ENCODE peak calls at places on chromosomes 4 and X, in seven cellular contexts. P is ovary, X is bronchial epithelial cell, Q is GM06990, Y is astrocyte of the spinal cord, S is neural progenitor cell, N is colonic mucosa. A is an unnamed sample.

GRCh38 chr4:177740563-177740962 is 298.3 kb upstream of the AGA start:
- DNase-seq in P (no peak), X (peak), Q (no peak), Y (no peak), S (no peak), N (no peak), A (no peak)

GRCh38 chr4:139208404-139208945 is 31.5 kb upstream of the ELF2 start:
- DNase-seq in P (no peak), X (no peak), Q (peak), Y (peak), S (no peak), N (no peak), A (peak)

GRCh38 chr4:88535090-88535755 is 11.6 kb upstream of the PYURF start:
- DNase-seq in P (no peak), X (peak), Q (no peak), Y (no peak), S (no peak), N (no peak), A (no peak)

GRCh38 chr4:183250831-183251230 is 69.2 kb downstream of the CLDN22 start:
- DNase-seq in P (no peak), X (no peak), Q (no peak), Y (no peak), S (no peak), N (no peak), A (no peak)

GRCh38 chrX:110755061-110755460 is 40.6 kb downstream of the CHRDL1 start:
- DNase-seq in P (no peak), X (no peak), Q (no peak), Y (peak), S (no peak), N (no peak), A (no peak)

GRCh38 chr4:26762650-26763049 is 98.0 kb upstream of the STIM2 start:
- DNase-seq in P (no peak), X (peak), Q (no peak), Y (no peak), S (no peak), N (peak), A (no peak)

GRCh38 chr4:16641971-16642370 is 256.5 kb downstream of the LDB2 start:
- DNase-seq in P (no peak), X (no peak), Q (no peak), Y (no peak), S (no peak), N (no peak), A (no peak)

GRCh38 chrX:43559643-43560042 is 96.5 kb upstream of the MAOA start:
- DNase-seq in P (peak), X (peak), Q (no peak), Y (peak), S (peak), N (peak), A (no peak)

DNA sequence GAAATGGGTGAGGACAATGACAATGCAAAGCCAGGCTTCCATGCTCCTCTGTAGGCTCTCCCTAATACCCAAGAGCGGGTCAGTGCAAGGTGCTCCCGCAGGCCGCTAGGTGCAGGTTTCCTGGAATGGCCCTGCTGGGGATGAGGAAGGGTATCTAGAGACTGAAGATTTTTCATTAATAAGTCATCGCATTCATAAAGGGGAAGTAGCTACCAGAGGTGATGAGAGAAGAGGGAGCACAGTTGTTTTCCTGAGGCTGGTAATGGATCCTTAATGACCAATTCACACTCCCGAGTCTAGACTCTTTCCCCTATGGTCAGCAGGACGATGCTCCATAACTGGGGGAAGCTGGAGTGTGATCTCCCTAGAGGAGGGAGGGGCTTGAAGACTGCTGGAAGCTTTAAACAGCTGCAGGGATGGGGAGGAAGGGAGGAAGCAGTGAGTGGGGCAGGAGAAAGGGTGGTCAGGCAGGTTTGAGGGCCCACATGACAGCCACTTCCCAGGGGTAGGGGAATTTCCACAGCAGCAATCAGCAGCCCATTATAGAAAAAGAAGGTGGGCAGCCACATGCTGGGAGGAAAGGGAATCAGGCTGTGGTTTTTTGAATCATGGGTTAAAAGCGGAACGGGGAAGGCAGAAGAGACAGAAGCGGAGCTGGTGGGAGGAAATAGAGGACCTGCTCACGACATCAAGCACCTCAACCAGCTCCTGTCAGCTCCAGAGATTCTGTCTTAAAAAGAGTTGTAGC is 10.2 kb upstream of the ATP6AP2 start:
- DNase-seq in P (no peak), X (no peak), Q (peak), Y (no peak), S (no peak), N (no peak), A (no peak)
- H3K4me3 ChIP-seq in P (no peak), X (no peak), Q (peak), Y (no peak), S (no peak), N (no peak), A (no peak)

DNA sequence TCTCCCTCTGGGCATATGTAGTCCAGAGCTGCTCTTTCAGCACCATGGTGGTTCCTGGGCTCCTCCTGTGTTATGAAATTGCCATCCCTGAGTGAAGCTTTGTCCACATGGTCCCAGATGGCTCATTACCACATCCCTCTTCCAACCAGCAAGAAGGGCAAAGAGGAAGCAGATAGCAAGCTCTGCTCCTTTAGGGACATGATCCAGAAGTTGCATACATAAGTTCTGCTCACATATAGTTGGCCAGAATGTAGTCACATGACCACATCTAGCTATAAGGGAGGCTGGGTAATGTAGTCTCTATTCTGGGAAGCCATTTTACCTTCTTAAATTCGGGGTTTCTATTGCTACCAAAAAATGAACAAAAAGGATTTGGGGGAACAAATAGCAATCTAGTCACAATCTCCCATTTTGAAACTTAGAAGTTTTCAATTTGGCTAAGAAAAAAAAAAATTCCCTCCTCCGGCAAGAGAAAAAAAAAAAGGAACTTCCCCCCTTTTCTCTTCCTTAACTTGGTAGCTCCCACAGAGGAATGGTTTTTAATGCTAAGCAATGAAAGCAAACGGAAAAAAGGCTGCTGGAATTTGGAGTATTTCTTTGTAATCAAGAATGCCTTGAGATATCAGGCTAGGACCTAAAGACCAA is 88.2 kb upstream of the USP9X start:
- DNase-seq in P (no peak), X (peak), Q (peak), Y (peak), S (peak), N (no peak), A (peak)
- H3K4me3 ChIP-seq in P (no peak), X (no peak), Q (no peak), Y (peak), S (peak), N (no peak), A (no peak)

GRCh38 chrX:45035071-45035470 is 162.1 kb downstream of the KDM6A start:
- DNase-seq in P (no peak), X (no peak), Q (no peak), Y (no peak), S (no peak), N (no peak), A (no peak)

GRCh38 chrX:45036161-45036560 is 163.2 kb downstream of the KDM6A start:
- DNase-seq in P (no peak), X (no peak), Q (no peak), Y (no peak), S (no peak), N (no peak), A (no peak)

GRCh38 chrX:45031830-45032229 is 158.8 kb downstream of the KDM6A start:
- DNase-seq in P (no peak), X (no peak), Q (no peak), Y (no peak), S (no peak), N (no peak), A (no peak)
- H3K4me3 ChIP-seq in P (no peak), X (no peak), Q (no peak), Y (no peak), S (no peak), N (no peak), A (no peak)

DNA sequence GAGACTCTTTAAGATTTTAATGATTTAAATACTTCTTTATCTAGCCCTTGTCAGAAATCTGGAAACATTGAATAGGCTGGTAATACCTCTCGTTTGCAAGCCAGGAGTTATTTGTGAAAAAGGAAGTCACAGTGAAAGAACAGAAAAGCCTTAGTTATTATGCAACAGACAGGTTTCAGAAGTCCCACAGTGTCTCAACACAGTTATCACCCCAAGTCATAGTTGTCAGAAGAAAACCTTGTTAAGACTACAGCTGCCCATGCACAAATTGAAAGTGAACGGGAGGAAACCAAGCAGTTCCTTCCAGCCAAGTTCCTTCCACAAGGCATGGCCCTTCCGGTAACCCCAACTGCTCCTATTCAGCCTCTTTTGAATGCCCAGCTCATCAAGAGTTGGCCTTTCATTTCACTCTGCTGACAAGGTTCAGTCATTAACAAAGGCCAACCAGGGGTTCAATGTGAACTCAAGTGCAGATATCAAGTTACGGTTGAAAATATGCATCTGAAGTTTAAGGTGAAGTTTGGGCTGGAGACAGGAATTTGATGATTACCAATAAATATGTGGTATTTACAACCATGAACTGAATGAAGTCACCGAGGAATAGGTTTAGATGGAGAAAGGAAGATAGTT is 15.6 kb downstream of the ALPK1 start:
- DNase-seq in P (no peak), X (no peak), Q (peak), Y (no peak), S (no peak), N (no peak), A (no peak)
- H3K4me3 ChIP-seq in P (no peak), X (no peak), Q (peak), Y (no peak), S (no peak), N (no peak), A (no peak)

DNA sequence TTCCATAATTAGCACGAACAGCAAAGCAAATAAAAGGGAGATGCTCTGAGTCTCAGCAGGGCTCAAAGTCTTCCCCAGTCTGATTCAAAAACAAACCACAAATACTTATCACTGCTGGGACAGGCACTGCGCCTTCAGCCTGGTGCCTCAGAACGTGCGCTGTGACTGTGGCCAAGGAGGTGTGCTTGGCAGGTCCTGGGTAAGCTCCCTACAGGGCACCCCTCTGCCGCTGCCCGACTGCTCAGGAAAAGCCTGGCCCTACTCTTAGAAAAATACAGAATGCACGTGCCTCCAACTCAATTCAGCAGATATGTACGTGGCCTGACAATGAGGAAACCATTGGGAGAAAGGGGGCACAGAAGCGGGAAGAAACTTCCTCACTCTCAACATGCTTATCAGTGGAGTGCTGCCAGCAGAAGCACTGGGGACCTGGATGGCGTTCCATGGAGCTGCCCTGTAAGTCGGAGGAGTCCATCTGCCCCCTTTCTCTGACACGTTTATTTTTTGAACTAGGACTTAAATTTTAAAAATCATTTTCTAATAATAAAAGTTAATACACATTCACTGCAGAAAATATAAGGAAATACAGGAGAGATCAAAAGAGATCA is 86.8 kb downstream of the GATB start:
- DNase-seq in P (peak), X (peak), Q (no peak), Y (no peak), S (no peak), N (no peak), A (no peak)
- H3K4me3 ChIP-seq in P (peak), X (no peak), Q (no peak), Y (no peak), S (no peak), N (no peak), A (no peak)

DNA sequence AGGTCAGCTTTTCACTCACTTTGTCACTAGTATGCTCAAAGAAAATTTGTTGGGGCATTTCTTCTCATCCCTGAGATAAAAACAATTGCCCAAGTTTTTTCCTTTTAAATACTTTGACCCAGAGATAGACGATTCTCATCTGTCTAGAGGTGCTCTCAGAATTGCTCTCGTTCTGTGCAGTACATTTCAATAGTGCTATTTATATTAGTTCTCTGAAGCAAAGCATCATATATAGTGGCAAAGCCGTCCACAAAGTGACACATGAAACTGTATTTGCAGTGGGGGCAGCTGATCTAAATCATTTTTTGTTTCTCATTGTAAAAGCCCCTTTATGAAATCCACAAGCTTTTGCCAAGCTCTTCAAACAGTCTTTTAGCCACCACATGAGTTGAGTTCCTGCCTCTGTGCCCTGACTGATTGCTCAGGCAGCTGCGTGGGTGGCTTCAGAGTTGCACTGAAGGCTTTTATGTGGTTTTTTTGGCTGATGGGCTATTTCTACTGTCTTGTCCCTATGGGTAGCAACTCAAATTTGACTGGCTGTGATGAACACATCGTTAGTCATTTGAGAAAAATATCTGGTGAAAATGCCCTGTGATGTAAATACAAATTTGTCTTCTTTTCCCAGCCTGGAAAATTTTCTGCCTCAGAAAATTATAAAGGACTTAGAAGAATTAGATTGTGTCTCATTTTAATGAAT is 119.1 kb upstream of the OTUD4 start:
- DNase-seq in P (no peak), X (peak), Q (peak), Y (peak), S (no peak), N (no peak), A (peak)
- H3K4me3 ChIP-seq in P (no peak), X (no peak), Q (no peak), Y (no peak), S (no peak), N (no peak), A (no peak)

GRCh38 chr4:163343604-163344146 is at the start of gene NPY5R:
- DNase-seq in P (no peak), X (no peak), Q (no peak), Y (no peak), S (peak), N (no peak), A (no peak)
- H3K4me3 ChIP-seq in P (peak), X (no peak), Q (no peak), Y (peak), S (peak), N (peak), A (peak)

A was measured in skeletal muscle cell.